ENCODE peak calls at places on chromosomes 11 and 22, in seven cellular contexts. F is iPS DF 6.9; V is fibroblast of lung; R is naive thymus-derived CD4-positive, alpha-beta T cell; D is thoracic aorta; Y is dorsolateral prefrontal cortex; Q is cardiac muscle cell. J is an unnamed sample.

GRCh38 chr11:128523616-128524015 is 63.7 kb downstream of the ETS1 start:
- DNase-seq in R (no peak), F (no peak), V (peak), Y (no peak), D (no peak), Q (peak), J (no peak)

GRCh38 chr11:70545626-70545945 is 147.3 kb downstream of the CTTN start:
- DNase-seq in Y (no peak), R (no peak), D (no peak), V (peak), F (no peak), Q (no peak), J (no peak)

GRCh38 chr22:31327786-31328544 is 18.2 kb downstream of the PATZ1 start:
- DNase-seq in Q (no peak), D (no peak), F (no peak), Y (no peak), V (no peak), R (no peak), J (peak)

GRCh38 chr11:93054881-93055280 is 85.4 kb downstream of the MTNR1B start:
- DNase-seq in Q (peak), R (no peak), V (peak), Y (no peak), F (no peak), D (no peak), J (peak)

GRCh38 chr11:1929621-1930447 is 10.3 kb downstream of the TNNT3 start:
- DNase-seq in R (no peak), F (no peak), Y (no peak), V (no peak), Q (no peak), D (no peak), J (no peak)

GRCh38 chr22:29706493-29706892 is 13.3 kb upstream of the CABP7 start:
- DNase-seq in R (no peak), D (no peak), F (no peak), Y (no peak), Q (no peak), V (peak), J (no peak)

GRCh38 chr11:73389134-73389525 is 12.9 kb downstream of the RELT start:
- DNase-seq in Y (no peak), D (no peak), R (no peak), F (no peak), V (no peak), Q (no peak), J (no peak)

GRCh38 chr22:49607821-49608220 is 219.9 kb downstream of the BRD1 start:
- DNase-seq in Y (no peak), Q (no peak), F (no peak), D (no peak), R (no peak), V (no peak), J (no peak)

GRCh38 chr22:45638197-45638596 is 33.4 kb upstream of the ATXN10 start:
- DNase-seq in V (no peak), F (no peak), D (no peak), Y (no peak), Q (no peak), R (no peak), J (no peak)

GRCh38 chr22:50530280-50530856 is 556 bp upstream of the TYMP start:
- DNase-seq in R (no peak), D (no peak), Q (peak), Y (no peak), F (no peak), V (peak), J (peak)

GRCh38 chr11:50412832-50413231 is 380.2 kb downstream of the OR4C45 start:
- DNase-seq in R (no peak), D (no peak), Q (no peak), F (no peak), V (no peak), Y (no peak), J (no peak)

GRCh38 chr11:113877673-113878060 is 2.3 kb upstream of the USP28 start:
- DNase-seq in R (no peak), F (no peak), D (no peak), Y (no peak), Q (no peak), V (no peak), J (no peak)

GRCh38 chr11:17563248-17563647 is 16.2 kb downstream of the OTOG start:
- DNase-seq in D (no peak), Y (no peak), R (no peak), Q (no peak), V (no peak), F (no peak), J (no peak)

GRCh38 chr11:59761985-59762384 is 6.8 kb downstream of the STX3 start:
- DNase-seq in D (no peak), R (no peak), V (no peak), F (no peak), Y (no peak), Q (no peak), J (no peak)

GRCh38 chr11:11867720-11868119 is 25.9 kb downstream of the USP47 start:
- DNase-seq in R (no peak), Y (no peak), D (no peak), V (no peak), Q (no peak), F (no peak), J (no peak)

GRCh38 chr11:65425971-65426838 is 3.6 kb downstream of the NEAT1 start:
- DNase-seq in F (no peak), Q (peak), V (peak), D (no peak), Y (no peak), R (peak), J (peak)

GRCh38 chr22:45422237-45422983 is 8.9 kb downstream of the RIBC2 start:
- DNase-seq in Q (no peak), V (no peak), F (no peak), Y (no peak), D (no peak), R (no peak), J (no peak)

GRCh38 chr11:69524291-69524882 is 42.9 kb downstream of the LINC01488 start:
- DNase-seq in Y (no peak), F (no peak), D (no peak), Q (peak), V (peak), R (no peak), J (no peak)

GRCh38 chr22:35977136-35977535 is 51.5 kb downstream of the RBFOX2 start:
- DNase-seq in Q (no peak), F (no peak), Y (no peak), V (peak), R (no peak), D (no peak), J (peak)

GRCh38 chr11:36345535-36346141 is 49.5 kb downstream of the PRR5L start:
- DNase-seq in F (no peak), V (no peak), D (no peak), Q (no peak), R (no peak), Y (no peak), J (no peak)
- H3K27ac ChIP-seq in F (no peak), V (no peak), D (no peak), Q (no peak), R (no peak), Y (no peak), J (no peak)

GRCh38 chr11:110762596-110762995 is 50.4 kb upstream of the ARHGAP20 start:
- DNase-seq in V (no peak), F (no peak), Y (no peak), Q (no peak), R (no peak), D (no peak), J (no peak)

GRCh38 chr11:110764485-110764884 is 52.2 kb upstream of the ARHGAP20 start:
- DNase-seq in Q (no peak), R (no peak), Y (no peak), F (no peak), D (no peak), V (no peak), J (no peak)

GRCh38 chr11:110761994-110762393 is 49.8 kb upstream of the ARHGAP20 start:
- DNase-seq in Y (no peak), R (no peak), D (no peak), V (no peak), F (no peak), Q (no peak), J (no peak)

GRCh38 chr11:110761131-110761530 is 48.9 kb upstream of the ARHGAP20 start:
- DNase-seq in Q (no peak), R (no peak), V (no peak), F (no peak), Y (no peak), D (no peak), J (no peak)

DNA sequence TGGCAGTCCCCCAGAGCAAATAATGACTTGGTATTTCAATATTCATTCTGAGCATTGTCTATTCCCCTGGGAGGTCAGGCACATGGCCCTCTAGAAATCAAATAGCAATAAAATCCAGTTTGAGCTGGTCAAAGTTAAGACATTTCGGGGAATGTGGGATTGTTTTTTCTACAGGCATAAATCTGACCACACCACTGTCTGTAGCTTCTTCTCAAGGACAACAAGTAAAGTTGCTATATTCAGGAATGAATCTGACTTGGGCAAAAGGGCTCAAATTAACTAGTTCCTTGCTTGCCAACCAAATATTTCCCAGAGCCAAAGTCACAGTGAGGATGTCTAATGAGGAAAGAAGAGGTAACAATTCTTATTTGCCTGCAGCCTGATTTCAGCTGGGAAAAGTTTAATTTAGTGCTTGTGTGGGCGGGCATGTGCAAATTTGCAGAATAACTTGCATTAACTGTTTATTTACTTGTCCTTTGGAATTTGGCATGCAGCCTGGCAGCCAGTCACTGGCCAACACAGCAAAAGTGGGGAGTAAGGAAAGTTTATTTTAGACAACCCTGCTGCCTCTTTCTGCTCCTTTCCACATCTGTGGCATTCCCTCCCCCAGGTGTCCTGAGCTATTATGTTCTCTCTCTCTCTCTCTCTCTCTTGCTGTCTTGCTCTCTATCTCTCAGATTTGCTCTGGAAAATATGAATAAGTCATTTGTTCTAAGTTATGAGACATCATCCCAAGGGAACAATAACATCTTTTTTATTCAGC is 51.2 kb upstream of the ARHGAP20 start:
- DNase-seq in Q (peak), F (no peak), D (no peak), V (peak), Y (no peak), R (no peak), J (no peak)
- H3K27ac ChIP-seq in Q (no peak), F (no peak), D (no peak), V (peak), Y (no peak), R (no peak), J (no peak)

GRCh38 chr11:62540804-62541671 is 5.6 kb downstream of the AHNAK start:
- DNase-seq in F (no peak), D (no peak), V (no peak), R (no peak), Q (no peak), Y (no peak), J (peak)
- H3K27ac ChIP-seq in F (no peak), D (peak), V (peak), R (no peak), Q (no peak), Y (peak), J (peak)

GRCh38 chr11:34585304-34585869 is 35.5 kb upstream of the EHF start:
- DNase-seq in V (no peak), Q (no peak), D (no peak), R (no peak), F (no peak), Y (no peak), J (no peak)
- H3K27ac ChIP-seq in V (no peak), Q (peak), D (no peak), R (no peak), F (no peak), Y (peak), J (no peak)

DNA sequence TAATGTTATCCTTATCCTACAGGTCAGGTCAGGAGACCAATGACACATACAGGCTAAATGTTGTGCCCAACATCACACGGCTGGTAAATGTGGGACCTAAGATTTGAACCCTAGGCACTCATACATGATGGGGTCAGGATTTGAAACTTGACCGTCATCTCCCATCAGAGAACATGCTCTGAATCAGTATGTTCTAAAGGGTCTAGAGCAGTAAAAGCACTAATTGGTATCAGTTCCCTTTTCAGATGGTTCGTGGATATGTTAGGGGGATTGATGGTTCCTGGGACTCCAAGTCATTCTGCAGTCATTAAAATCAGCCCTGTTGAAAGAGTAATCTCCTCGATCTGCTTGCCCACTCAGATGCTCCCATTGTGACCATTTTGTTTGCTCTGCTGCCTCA is 65.5 kb downstream of the BMAL1 start:
- DNase-seq in V (no peak), Q (no peak), D (no peak), F (no peak), Y (no peak), R (no peak), J (no peak)
- H3K27ac ChIP-seq in V (no peak), Q (no peak), D (no peak), F (no peak), Y (no peak), R (no peak), J (no peak)

GRCh38 chr11:112589132-112589531 is 328.5 kb upstream of the PLET1 start:
- DNase-seq in D (no peak), Q (no peak), V (no peak), R (no peak), F (no peak), Y (no peak), J (no peak)
- H3K27ac ChIP-seq in D (no peak), Q (no peak), V (no peak), R (no peak), F (no peak), Y (no peak), J (no peak)

DNA sequence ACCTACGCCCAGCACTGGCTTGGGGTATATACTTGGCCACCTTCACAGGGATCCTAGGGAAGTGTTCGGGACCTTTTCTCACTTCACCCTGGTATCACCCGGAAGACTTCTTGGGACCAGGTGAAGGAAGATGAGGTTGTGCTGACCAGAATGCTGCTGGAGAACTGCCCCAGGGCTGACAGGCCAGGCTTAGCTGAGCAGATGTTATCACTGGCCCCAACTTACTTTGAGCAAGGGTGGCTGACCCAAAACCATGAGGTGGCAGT is 4.5 kb downstream of the FTH1 start:
- DNase-seq in D (no peak), Y (no peak), F (no peak), Q (no peak), R (no peak), V (no peak), J (peak)
- H3K27ac ChIP-seq in D (peak), Y (peak), F (no peak), Q (no peak), R (peak), V (peak), J (no peak)

GRCh38 chr11:46380340-46381045 is 976 bp upstream of the MDK start:
- DNase-seq in V (peak), F (no peak), Q (peak), Y (no peak), R (peak), D (no peak), J (no peak)

GRCh38 chr11:46378296-46378695 is 3.2 kb upstream of the MDK start:
- DNase-seq in V (no peak), Q (no peak), F (no peak), D (no peak), R (no peak), Y (no peak), J (no peak)

GRCh38 chr11:46377266-46377665 is 4.2 kb upstream of the MDK start:
- DNase-seq in Y (no peak), V (no peak), D (no peak), F (no peak), Q (no peak), R (no peak), J (no peak)

GRCh38 chr11:46377831-46378230 is 3.6 kb upstream of the MDK start:
- DNase-seq in Y (no peak), R (no peak), V (no peak), D (no peak), F (no peak), Q (no peak), J (no peak)

GRCh38 chr11:46378811-46379482 is 2.5 kb upstream of the MDK start:
- DNase-seq in Q (no peak), R (no peak), Y (no peak), F (no peak), V (no peak), D (no peak), J (no peak)
- H3K27ac ChIP-seq in Q (peak), R (peak), Y (peak), F (no peak), V (no peak), D (no peak), J (peak)